ENCODE peak calls at places on chromosomes 7 and 10, in seven cellular contexts. D is brain microvascular endothelial cell; X is foreskin fibroblast; U is IMR-90; T is CD4-positive, alpha-beta T cell; F is AG10803; R is ovary. S is an unnamed sample.

GRCh38 chr7:2864999-2865670 is 21.0 kb upstream of the GNA12 start:
- DNase-seq in D (peak), X (peak), U (peak), T (peak), F (peak), R (peak), S (peak)

GRCh38 chr7:124762611-124763143 is 2.9 kb downstream of the GPR37 start:
- DNase-seq in D (no peak), X (no peak), U (peak), T (no peak), F (no peak), R (no peak), S (no peak)

GRCh38 chr7:2116903-2117680 is 115.7 kb downstream of the MAD1L1 start:
- DNase-seq in D (no peak), X (no peak), U (peak), T (no peak), F (peak), R (peak), S (no peak)

GRCh38 chr10:99908512-99908911 is 101.2 kb downstream of the DNMBP start:
- DNase-seq in D (no peak), X (no peak), U (peak), T (no peak), F (no peak), R (no peak), S (no peak)

GRCh38 chr7:158097511-158098124 is 490.0 kb downstream of the PTPRN2 start:
- DNase-seq in D (no peak), X (no peak), U (no peak), T (no peak), F (no peak), R (no peak), S (no peak)

GRCh38 chr7:18458830-18459229 is 36.7 kb upstream of the HDAC9 start:
- DNase-seq in D (no peak), X (no peak), U (no peak), T (no peak), F (peak), R (no peak), S (no peak)

GRCh38 chr7:94741179-94741578 is 85.2 kb upstream of the SGCE start:
- DNase-seq in D (no peak), X (no peak), U (no peak), T (no peak), F (no peak), R (no peak), S (no peak)

GRCh38 chr7:14590206-14590605 is 312.3 kb downstream of the DGKB start:
- DNase-seq in D (peak), X (no peak), U (no peak), T (no peak), F (no peak), R (no peak), S (no peak)

GRCh38 chr10:3415878-3416605 is 243.5 kb upstream of the PITRM1 start:
- DNase-seq in D (no peak), X (no peak), U (no peak), T (no peak), F (no peak), R (no peak), S (no peak)

GRCh38 chr7:90455163-90456030 is 14.0 kb upstream of the PTTG1IP2 start:
- DNase-seq in D (peak), X (peak), U (peak), T (no peak), F (peak), R (no peak), S (no peak)

GRCh38 chr10:49398000-49398861 is 2.3 kb upstream of the DRGX start:
- DNase-seq in D (peak), X (peak), U (peak), T (peak), F (peak), R (peak), S (peak)

GRCh38 chr10:106557053-106557452 is 607.5 kb downstream of the SORCS1 start:
- DNase-seq in D (no peak), X (peak), U (peak), T (no peak), F (peak), R (no peak), S (no peak)

GRCh38 chr10:3415038-3415736 is 242.6 kb upstream of the PITRM1 start:
- DNase-seq in D (no peak), X (no peak), U (no peak), T (no peak), F (no peak), R (no peak), S (no peak)

GRCh38 chr7:40922316-40922670 is 780.6 kb downstream of the INHBA start:
- DNase-seq in D (peak), X (peak), U (peak), T (no peak), F (peak), R (no peak), S (no peak)

GRCh38 chr10:28704771-28705170 is 27.4 kb downstream of the BAMBI start:
- DNase-seq in D (no peak), X (no peak), U (no peak), T (no peak), F (no peak), R (no peak), S (no peak)

GRCh38 chr10:7027913-7028808 is 382.7 kb downstream of the SFMBT2 start:
- DNase-seq in D (peak), X (peak), U (peak), T (no peak), F (peak), R (no peak), S (no peak)

GRCh38 chr7:45181286-45181960 is 23.8 kb downstream of the RAMP3 start:
- DNase-seq in D (no peak), X (no peak), U (no peak), T (no peak), F (no peak), R (no peak), S (no peak)

GRCh38 chr10:30182191-30183075 is 123.0 kb upstream of the JCAD start:
- DNase-seq in D (peak), X (peak), U (peak), T (no peak), F (peak), R (no peak), S (no peak)

GRCh38 chr7:126286317-126286716 is 966.4 kb downstream of the GRM8 start:
- DNase-seq in D (no peak), X (no peak), U (no peak), T (no peak), F (no peak), R (no peak), S (no peak)

GRCh38 chr10:71589617-71590551 is 129.7 kb downstream of the C10orf105 start:
- DNase-seq in D (no peak), X (no peak), U (no peak), T (no peak), F (no peak), R (no peak), S (no peak)

GRCh38 chr10:118251791-118252190 is 90.3 kb downstream of the FAM204A start:
- DNase-seq in D (no peak), X (no peak), U (no peak), T (no peak), F (peak), R (no peak), S (no peak)

GRCh38 chr7:110922906-110923305 is 168.0 kb upstream of the LRRN3 start:
- DNase-seq in D (peak), X (peak), U (peak), T (no peak), F (peak), R (no peak), S (no peak)

GRCh38 chr7:149005427-149006344 is 22.6 kb downstream of the PDIA4 start:
- DNase-seq in D (peak), X (peak), U (peak), T (peak), F (peak), R (peak), S (peak)

GRCh38 chr7:81195033-81195432 is 276.2 kb upstream of the SEMA3C start:
- DNase-seq in D (no peak), X (peak), U (peak), T (no peak), F (no peak), R (no peak), S (no peak)

GRCh38 chr7:6306471-6306870 is 34.0 kb upstream of the CYTH3 start:
- DNase-seq in D (peak), X (peak), U (peak), T (no peak), F (peak), R (no peak), S (no peak)

GRCh38 chr10:69786791-69787190 is 14.9 kb upstream of the COL13A1 start:
- DNase-seq in D (peak), X (peak), U (peak), T (no peak), F (peak), R (no peak), S (no peak)

GRCh38 chr7:19114591-19114855 is 2.9 kb downstream of the TWIST1 start:
- DNase-seq in D (no peak), X (no peak), U (peak), T (no peak), F (no peak), R (no peak), S (no peak)

GRCh38 chr10:79148452-79149344 is 79.9 kb downstream of the ZMIZ1 start:
- DNase-seq in D (no peak), X (peak), U (peak), T (no peak), F (peak), R (peak), S (no peak)

GRCh38 chr7:104584620-104585019 is 256.2 kb downstream of the LHFPL3 start:
- DNase-seq in D (no peak), X (no peak), U (no peak), T (no peak), F (no peak), R (no peak), S (no peak)

GRCh38 chr10:66654861-66655260 is 271.0 kb upstream of the LRRTM3 start:
- DNase-seq in D (no peak), X (no peak), U (peak), T (no peak), F (no peak), R (no peak), S (no peak)

GRCh38 chr7:129729511-129729910 is 118.0 kb downstream of the NRF1 start:
- DNase-seq in D (no peak), X (no peak), U (no peak), T (no peak), F (no peak), R (no peak), S (no peak)

GRCh38 chr7:102895602-102896001 is 17.2 kb upstream of the LRRC17 start:
- DNase-seq in D (no peak), X (no peak), U (no peak), T (no peak), F (no peak), R (no peak), S (no peak)

GRCh38 chr7:46291601-46292150 is 370.6 kb upstream of the IGFBP3 start:
- DNase-seq in D (peak), X (peak), U (peak), T (no peak), F (peak), R (no peak), S (no peak)

GRCh38 chr7:84022686-84023308 is 171.8 kb downstream of the SEMA3A start:
- DNase-seq in D (no peak), X (no peak), U (peak), T (no peak), F (no peak), R (no peak), S (no peak)

GRCh38 chr10:17805921-17806577 is 3.1 kb upstream of the MRC1 start:
- DNase-seq in D (no peak), X (no peak), U (no peak), T (no peak), F (no peak), R (no peak), S (no peak)
- TF ChIP-seq CTCF in D (peak), X (peak), U (no peak), T (no peak), F (no peak), R (no peak), S (peak)

DNA sequence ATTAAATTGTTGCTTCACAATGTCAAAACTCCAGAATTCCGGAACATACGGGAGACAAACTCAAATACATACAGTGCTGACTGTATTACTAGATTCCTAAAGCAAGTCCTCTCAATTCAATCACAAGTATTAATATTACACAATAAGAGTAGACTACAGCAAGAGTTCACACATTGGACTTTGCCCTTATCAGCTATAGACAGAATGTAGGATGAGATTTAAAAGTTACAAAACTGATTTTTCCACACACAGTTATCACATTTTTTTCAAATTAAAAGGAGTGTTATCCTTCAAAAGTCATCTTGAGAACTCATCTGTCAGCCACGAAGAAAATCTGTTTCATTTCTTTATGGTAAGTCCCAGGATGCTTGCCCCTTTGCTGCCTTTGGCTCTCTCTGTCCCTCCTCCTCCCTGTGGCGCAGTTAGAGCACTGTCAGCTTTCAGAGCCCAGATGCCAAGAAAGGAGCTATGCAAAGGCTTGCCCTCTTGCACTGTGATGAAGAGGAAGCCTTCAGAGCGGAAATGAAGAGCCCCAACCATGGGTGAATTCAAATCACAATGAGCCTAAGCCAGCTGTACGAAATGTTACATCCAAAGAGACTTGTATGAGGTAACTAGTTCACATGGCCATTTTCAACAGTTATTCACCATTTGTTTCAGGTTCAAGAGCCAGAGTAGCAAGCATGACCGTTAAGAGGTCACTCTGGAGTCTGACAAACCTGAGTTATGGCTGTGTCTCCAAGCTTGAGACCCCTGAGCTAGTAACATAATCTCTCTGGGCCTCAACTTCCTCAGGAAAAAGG is 10.7 kb downstream of the NCOA4 start:
- DNase-seq in D (no peak), X (no peak), U (no peak), T (no peak), F (no peak), R (no peak), S (no peak)
- TF ChIP-seq CTCF in D (no peak), X (no peak), U (no peak), T (no peak), F (no peak), R (no peak), S (no peak)

GRCh38 chr10:128528781-128529180 is 402.6 kb upstream of the MKI67 start:
- DNase-seq in D (no peak), X (no peak), U (no peak), T (no peak), F (no peak), R (no peak), S (no peak)

GRCh38 chr10:128527730-128528129 is 401.5 kb upstream of the MKI67 start:
- DNase-seq in D (no peak), X (no peak), U (no peak), T (no peak), F (no peak), R (no peak), S (no peak)

GRCh38 chr10:128526793-128527375 is 400.7 kb upstream of the MKI67 start:
- DNase-seq in D (no peak), X (no peak), U (no peak), T (no peak), F (no peak), R (no peak), S (no peak)

GRCh38 chr10:128529225-128529624 is 403.0 kb upstream of the MKI67 start:
- DNase-seq in D (no peak), X (no peak), U (no peak), T (no peak), F (no peak), R (no peak), S (no peak)

DNA sequence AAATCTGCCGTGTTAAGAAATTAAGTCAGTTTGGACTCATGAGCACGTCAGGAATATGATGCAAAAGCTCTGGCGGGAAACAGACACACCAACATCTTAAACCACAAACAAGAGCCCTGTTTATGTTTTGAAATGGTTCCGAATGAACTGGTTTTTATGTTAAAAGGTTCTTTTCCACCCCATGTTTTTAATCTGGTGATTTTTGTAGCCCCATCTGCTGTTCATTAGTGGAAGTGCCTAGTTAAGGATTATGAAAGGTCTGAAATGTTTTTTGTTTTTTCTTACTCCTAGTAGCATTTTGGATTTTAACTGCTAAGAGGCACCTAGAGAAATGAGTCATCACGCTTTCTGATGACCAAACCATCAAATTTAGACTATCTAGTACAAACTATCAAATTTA is 404.1 kb upstream of the MKI67 start:
- DNase-seq in D (no peak), X (peak), U (no peak), T (no peak), F (no peak), R (no peak), S (no peak)
- TF ChIP-seq CTCF in D (no peak), X (no peak), U (peak), T (no peak), F (peak), R (no peak), S (peak)

GRCh38 chr7:49718755-49719154 is 54.7 kb upstream of the VWC2 start:
- DNase-seq in D (no peak), X (no peak), U (no peak), T (no peak), F (no peak), R (no peak), S (no peak)

GRCh38 chr7:49721441-49721840 is 52.0 kb upstream of the VWC2 start:
- DNase-seq in D (no peak), X (no peak), U (no peak), T (no peak), F (no peak), R (no peak), S (no peak)

DNA sequence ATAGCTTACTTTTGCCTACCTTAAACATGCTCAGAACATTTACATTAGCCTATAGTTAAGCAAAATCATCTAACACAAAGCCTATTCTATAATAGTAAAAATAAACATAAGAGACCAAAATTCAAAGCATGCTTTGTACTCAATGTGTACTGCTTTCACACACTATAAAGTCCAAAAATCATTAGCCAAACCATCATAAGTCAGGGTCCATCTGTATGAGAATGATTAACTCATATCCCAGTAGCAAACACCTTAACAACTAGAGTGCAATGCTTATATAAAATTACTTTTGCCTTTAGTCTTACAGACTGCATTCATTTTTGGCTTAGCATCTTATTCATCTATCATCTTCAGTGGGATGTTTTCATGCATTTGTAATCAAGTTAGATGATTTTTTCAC is 49.4 kb upstream of the VWC2 start:
- DNase-seq in D (no peak), X (no peak), U (no peak), T (no peak), F (no peak), R (no peak), S (no peak)
- TF ChIP-seq CTCF in D (no peak), X (no peak), U (no peak), T (no peak), F (no peak), R (no peak), S (no peak)

GRCh38 chr10:94112321-94112720 is 118.6 kb downstream of the PLCE1 start:
- DNase-seq in D (no peak), X (no peak), U (no peak), T (no peak), F (no peak), R (no peak), S (no peak)

GRCh38 chr10:94116848-94117247 is 123.1 kb downstream of the PLCE1 start:
- DNase-seq in D (peak), X (no peak), U (peak), T (no peak), F (no peak), R (no peak), S (no peak)

GRCh38 chr10:94111367-94111766 is 117.6 kb downstream of the PLCE1 start:
- DNase-seq in D (no peak), X (no peak), U (no peak), T (no peak), F (no peak), R (no peak), S (no peak)

GRCh38 chr10:94115725-94116124 is 122.0 kb downstream of the PLCE1 start:
- DNase-seq in D (peak), X (no peak), U (peak), T (no peak), F (peak), R (no peak), S (no peak)
- TF ChIP-seq CTCF in D (no peak), X (no peak), U (no peak), T (no peak), F (no peak), R (no peak), S (no peak)

GRCh38 chr10:103367782-103368518 is at the start of gene TAF5:
- DNase-seq in D (peak), X (peak), U (peak), T (peak), F (peak), R (peak), S (peak)
- TF ChIP-seq CTCF in D (no peak), X (no peak), U (no peak), T (peak), F (no peak), R (no peak), S (no peak)

GRCh38 chr7:29236649-29237048 is 42.1 kb downstream of the CHN2 start:
- DNase-seq in D (no peak), X (no peak), U (no peak), T (no peak), F (no peak), R (no peak), S (no peak)

GRCh38 chr7:29236071-29236580 is 41.6 kb downstream of the CHN2 start:
- DNase-seq in D (no peak), X (no peak), U (no peak), T (no peak), F (no peak), R (no peak), S (no peak)

GRCh38 chr7:29237483-29237882 is 42.9 kb downstream of the CHN2 start:
- DNase-seq in D (no peak), X (no peak), U (no peak), T (no peak), F (no peak), R (no peak), S (no peak)

GRCh38 chr7:29243777-29244655 is 49.4 kb downstream of the CHN2 start:
- DNase-seq in D (no peak), X (no peak), U (no peak), T (no peak), F (no peak), R (no peak), S (no peak)

DNA sequence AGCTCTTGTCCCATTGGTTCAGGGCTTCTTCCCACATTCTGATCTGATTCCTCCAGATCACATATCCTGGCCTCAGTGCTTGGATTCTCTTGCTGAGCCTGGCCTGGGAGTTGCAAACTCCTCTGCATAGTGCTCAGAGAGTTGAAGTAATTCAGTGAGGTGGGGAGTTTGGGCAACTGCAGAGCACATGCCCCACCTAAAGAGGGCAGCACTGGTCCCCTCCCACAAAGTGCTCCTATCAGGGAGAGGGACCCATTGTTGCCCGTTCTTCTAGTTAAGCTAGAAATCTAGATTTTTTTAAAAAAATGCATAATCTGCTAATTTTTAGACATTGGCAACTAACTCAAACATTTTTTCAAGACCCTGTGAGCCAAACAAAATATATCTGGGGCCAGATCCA is 45.1 kb downstream of the CHN2 start:
- DNase-seq in D (no peak), X (no peak), U (no peak), T (no peak), F (no peak), R (no peak), S (no peak)
- TF ChIP-seq CTCF in D (peak), X (no peak), U (no peak), T (peak), F (peak), R (no peak), S (peak)